ENCODE peak calls at places on chromosomes 12 and 14, in six cellular contexts. W, S, D, P, Z and Y are unnamed samples.
A peak's percentile ranks its signal among the peaks of the same experiment; 100 is the strongest.

GRCh38 chr12:81542065-81542464 is 217.1 kb downstream of the PPFIA2 start:
- DNase-seq in Z (peak; percentile 2), W (no peak), S (no peak), P (no peak), D (peak; percentile 15), Y (no peak)

GRCh38 chr14:37588667-37588955 is 6.4 kb downstream of the FOXA1 start:
- DNase-seq in Z (no peak), W (no peak), P (no peak), S (no peak), D (no peak), Y (no peak)

GRCh38 chr12:121783771-121784170 is 9.7 kb downstream of the RHOF start:
- DNase-seq in Z (no peak), D (no peak), S (no peak), P (no peak), W (peak; percentile 37), Y (no peak)

GRCh38 chr12:112537710-112538396 is 119.1 kb downstream of the PTPN11 start:
- DNase-seq in Z (peak; percentile 12), W (no peak), P (no peak), S (peak; percentile 37), D (peak; percentile 37), Y (peak; percentile 15)

GRCh38 chr14:66401447-66402095 is 84.6 kb upstream of the CCDC196 start:
- DNase-seq in D (peak; percentile 4), Z (peak; percentile 18), S (no peak), W (peak; percentile 4), P (no peak), Y (peak; percentile 36)

GRCh38 chr14:101729382-101729781 is 32.1 kb upstream of the PPP2R5C start:
- DNase-seq in P (no peak), D (no peak), Z (no peak), S (no peak), W (no peak), Y (no peak)

GRCh38 chr12:9648701-9649531 is 20.6 kb upstream of the CLEC2D start:
- DNase-seq in W (peak; percentile 46), D (peak; percentile 18), Z (peak; percentile 36), P (no peak), S (no peak), Y (no peak)

GRCh38 chr12:81798294-81798693 is 39.1 kb upstream of the PPFIA2 start:
- DNase-seq in D (no peak), Z (no peak), S (no peak), W (no peak), P (no peak), Y (no peak)

GRCh38 chr12:96247567-96247962 is 53.4 kb downstream of the ELK3 start:
- DNase-seq in P (no peak), W (no peak), S (no peak), Z (no peak), D (peak; percentile 43), Y (no peak)

GRCh38 chr14:28653521-28653920 is 113.1 kb upstream of the FOXG1 start:
- DNase-seq in P (no peak), S (no peak), Z (no peak), W (no peak), D (peak; percentile 85), Y (no peak)

GRCh38 chr12:47811070-47811391 is 8.7 kb downstream of the HDAC7 start:
- DNase-seq in Z (no peak), W (no peak), S (no peak), D (no peak), P (no peak), Y (no peak)

GRCh38 chr12:47808049-47808448 is 11.7 kb downstream of the HDAC7 start:
- DNase-seq in Z (peak; percentile 71), D (peak; percentile 69), W (no peak), S (peak; percentile 72), P (peak; percentile 94), Y (peak; percentile 62)

GRCh38 chr12:47807338-47807737 is 12.4 kb downstream of the HDAC7 start:
- DNase-seq in Z (no peak), P (no peak), W (no peak), S (no peak), D (no peak), Y (no peak)

GRCh38 chr12:47811581-47812484 is 7.9 kb downstream of the HDAC7 start:
- DNase-seq in Z (peak; percentile 67), P (no peak), S (no peak), D (peak; percentile 92), W (peak; percentile 98), Y (peak; percentile 88)

DNA sequence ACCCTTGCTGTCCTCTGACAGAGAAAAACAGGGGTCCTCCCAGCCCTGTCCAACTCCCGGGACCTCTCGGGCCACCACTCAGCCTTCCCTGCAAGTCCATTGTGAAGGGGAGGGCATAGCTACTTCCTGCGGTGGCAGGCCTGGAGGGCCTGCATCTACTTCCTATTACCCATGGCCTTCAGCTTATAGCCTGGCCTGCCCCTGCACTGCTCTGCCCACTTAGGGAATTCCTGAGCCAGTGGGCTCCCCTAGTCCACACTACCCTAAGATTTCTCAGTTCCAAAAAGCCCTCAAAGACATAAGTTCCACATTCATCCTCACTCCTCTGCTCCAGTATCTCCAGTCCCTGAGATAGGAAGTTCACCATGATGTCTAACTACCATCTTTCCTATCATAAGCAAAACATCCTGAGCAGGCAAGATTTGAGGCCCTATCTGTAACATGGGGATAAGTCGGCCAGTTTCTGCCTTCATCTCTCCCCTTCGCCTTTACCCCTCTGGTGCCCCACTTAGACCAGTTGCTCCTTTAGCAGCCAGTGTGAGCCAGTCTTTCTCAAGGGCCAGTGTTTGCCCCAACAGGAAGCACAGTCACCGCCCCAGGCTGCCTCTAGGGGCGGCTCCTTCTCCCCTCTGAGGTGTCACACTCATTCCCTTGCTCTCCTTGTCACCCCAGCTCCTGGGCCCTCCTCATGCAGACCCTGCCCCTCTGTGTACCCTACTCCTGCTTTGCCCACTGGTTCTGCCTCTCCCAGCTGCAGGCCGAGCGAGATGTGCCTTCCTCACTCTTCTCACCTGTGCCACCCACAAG is 10.9 kb downstream of the HDAC7 start:
- DNase-seq in Z (no peak), S (peak; percentile 58), W (no peak), P (no peak), D (no peak), Y (no peak)
- TF ChIP-seq CTCF in Z (peak; percentile 27), S (peak; percentile 27), W (peak; percentile 35), P (no peak), D (peak; percentile 9), Y (peak; percentile 27)

GRCh38 chr12:50024804-50025186 is 499 bp downstream of the RACGAP1 start:
- DNase-seq in W (no peak), P (no peak), S (no peak), Z (no peak), D (no peak), Y (no peak)

GRCh38 chr12:50022903-50023302 is 2.4 kb downstream of the RACGAP1 start:
- DNase-seq in W (no peak), D (no peak), S (no peak), P (no peak), Z (no peak), Y (no peak)

GRCh38 chr12:50024227-50024626 is 1.1 kb downstream of the RACGAP1 start:
- DNase-seq in D (no peak), Z (no peak), S (no peak), W (no peak), P (no peak), Y (no peak)

GRCh38 chr12:50025187-50026059 is at the start of gene RACGAP1:
- DNase-seq in P (peak; percentile 96), Z (peak; percentile 99), D (peak; percentile 95), S (peak; percentile 96), W (peak; percentile 99), Y (peak; percentile 99)

DNA sequence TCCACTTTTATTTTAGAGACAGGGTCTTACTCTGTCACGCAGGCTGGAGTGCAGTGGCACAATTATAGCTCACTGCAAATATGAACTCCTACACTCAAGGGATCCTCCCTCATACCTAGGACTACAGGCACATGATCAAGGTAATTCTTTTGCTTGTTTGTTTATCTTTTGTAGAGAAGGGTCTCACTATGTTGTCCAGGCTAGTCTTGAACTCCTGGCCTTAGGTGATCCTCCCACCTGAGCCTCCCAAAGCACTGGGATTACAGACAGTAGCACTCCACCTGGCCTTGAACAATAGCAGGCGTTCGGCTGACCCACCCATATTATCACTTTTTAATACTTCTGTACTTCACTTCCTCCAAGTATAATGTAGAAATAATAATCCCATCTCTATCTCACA is 1.4 kb upstream of the RACGAP1 start:
- DNase-seq in Z (no peak), D (no peak), P (peak; percentile 5), W (no peak), S (no peak), Y (no peak)
- H3K4me3 ChIP-seq in Z (no peak overlapping the region), D (no peak overlapping the region), P (no peak overlapping the region), W (no peak overlapping the region), S (no peak overlapping the region), Y (no peak overlapping the region)

GRCh38 chr14:59188461-59189280 is at the start of gene DAAM1:
- DNase-seq in Z (peak; percentile 99), P (peak; percentile 98), W (peak; percentile 97), S (peak; percentile 99), D (peak; percentile 99), Y (peak; percentile 99)

GRCh38 chr14:59189281-59189821 is 884 bp downstream of the DAAM1 start:
- DNase-seq in Z (peak; percentile 39), W (peak; percentile 25), P (peak; percentile 88), D (peak; percentile 27), S (peak; percentile 40), Y (peak; percentile 24)

GRCh38 chr14:59189822-59190368 is 1.4 kb downstream of the DAAM1 start:
- DNase-seq in W (peak; percentile 91), D (peak; percentile 93), P (peak; percentile 89), S (peak; percentile 90), Z (peak; percentile 91), Y (peak; percentile 92)

GRCh38 chr14:59187802-59188460 is 536 bp upstream of the DAAM1 start:
- DNase-seq in P (peak; percentile 88), S (peak; percentile 38), D (no peak), W (no peak), Z (no peak), Y (no peak)

DNA sequence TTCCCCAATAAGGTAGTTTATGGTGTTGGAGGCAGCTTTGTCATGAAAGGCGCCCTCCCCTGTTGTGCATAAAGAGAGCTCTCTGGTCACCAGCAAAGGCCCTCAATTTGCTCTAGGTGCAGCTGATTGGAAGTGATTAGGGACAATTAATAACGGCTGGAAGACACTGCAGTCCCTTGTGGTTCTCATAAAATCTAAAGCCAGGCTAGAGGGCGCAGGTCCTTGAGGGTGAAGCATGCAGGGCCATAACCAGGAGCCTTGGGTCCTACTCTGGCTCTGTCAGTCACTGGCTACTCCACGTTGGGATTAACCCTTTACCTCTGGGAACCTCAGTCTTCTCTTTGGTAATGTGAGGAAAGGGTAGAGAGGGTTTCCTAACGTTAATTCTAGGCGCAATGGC is 1.9 kb downstream of the DAAM1 start:
- DNase-seq in S (no peak), Z (no peak), P (no peak), W (no peak), D (no peak), Y (peak; percentile 25)
- TF ChIP-seq CTCF in S (no peak), Z (peak; percentile 12), P (no peak), W (peak; percentile 21), D (peak; percentile 5), Y (peak; percentile 18)

DNA sequence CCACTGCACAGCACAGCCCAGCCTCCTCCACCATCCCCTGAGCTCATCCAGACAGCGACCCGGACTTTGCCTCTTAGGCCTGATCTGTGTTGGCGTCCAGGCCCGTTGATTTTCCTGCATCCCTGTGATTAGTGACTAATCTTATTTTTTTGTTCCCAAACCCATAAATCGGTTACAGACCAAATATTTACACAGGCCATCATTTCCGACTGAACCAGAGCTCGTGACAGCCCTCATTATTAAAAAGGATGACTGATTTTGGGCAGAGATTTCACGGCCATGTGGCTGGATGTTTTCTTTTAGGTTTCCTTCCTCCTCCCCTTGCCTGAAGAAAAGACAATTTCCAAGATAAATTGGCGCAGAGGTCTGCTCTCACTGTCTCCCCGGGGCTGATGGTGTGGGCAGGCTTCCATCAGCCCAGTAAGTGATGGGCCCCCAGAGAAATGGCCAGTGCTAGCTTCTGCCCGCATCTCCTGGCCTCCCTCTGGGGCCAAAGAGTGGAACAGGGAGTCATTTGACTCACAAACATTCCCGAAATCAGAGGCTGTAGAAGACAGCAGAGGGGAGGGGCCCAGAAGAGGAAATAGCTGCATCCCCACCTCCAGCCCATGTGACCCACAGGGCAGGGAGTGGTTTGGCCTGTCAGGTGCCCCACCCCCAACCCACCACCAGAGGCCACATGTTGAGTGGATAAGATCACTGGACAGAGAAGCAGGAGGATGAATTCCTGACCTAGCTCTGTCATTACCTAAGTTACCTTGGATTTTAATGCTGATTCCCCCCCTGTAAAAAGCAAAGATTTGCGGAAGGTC is 283.5 kb downstream of the KSR2 start:
- DNase-seq in W (no peak), D (peak; percentile 91), Z (no peak), S (peak; percentile 39), P (no peak), Y (no peak)
- H3K4me3 ChIP-seq in W (no peak overlapping the region), D (no peak overlapping the region), Z (no peak overlapping the region), S (no peak overlapping the region), P (no peak overlapping the region), Y (no peak overlapping the region)